ENCODE peak calls at places on chromosome 1, in five cellular contexts. M is retinal pigment epithelial cell, N is iris pigment epithelial cell, J is LoVo, L is head of caudate nucleus. O is an unnamed sample.

GRCh38 chr1:17875882-17876280 is 120.7 kb downstream of the ACTL8 start:
- DNase-seq in M (peak), N (peak), J (no peak), L (no peak), O (no peak)

GRCh38 chr1:203743101-203743501 is 21.9 kb upstream of the LAX1 start:
- DNase-seq in M (no peak), N (no peak), J (no peak), L (no peak), O (no peak)

GRCh38 chr1:36641776-36642175 is 159.1 kb upstream of the CSF3R start:
- DNase-seq in M (no peak), N (no peak), J (no peak), L (no peak), O (no peak)

GRCh38 chr1:94983343-94983742 is 56.4 kb upstream of the CNN3 start:
- DNase-seq in M (peak), N (peak), J (no peak), L (no peak), O (no peak)

GRCh38 chr1:50720457-50721053 is 239.5 kb downstream of the FAF1 start:
- DNase-seq in M (no peak), N (no peak), J (no peak), L (no peak), O (no peak)

GRCh38 chr1:219330669-219331068 is 157.0 kb downstream of the LYPLAL1 start:
- DNase-seq in M (no peak), N (no peak), J (no peak), L (no peak), O (no peak)

GRCh38 chr1:20997602-20998235 is 179.0 kb downstream of the EIF4G3 start:
- DNase-seq in M (no peak), N (no peak), J (no peak), L (no peak), O (no peak)

GRCh38 chr1:166811691-166812090 is 27.6 kb upstream of the POGK start:
- DNase-seq in M (peak), N (peak), J (no peak), L (no peak), O (no peak)

GRCh38 chr1:112143871-112144441 is 154.5 kb upstream of the KCND3 start:
- DNase-seq in M (no peak), N (no peak), J (no peak), L (no peak), O (no peak)

GRCh38 chr1:64062941-64063581 is 140.4 kb upstream of the UBE2U start:
- DNase-seq in M (no peak), N (peak), J (no peak), L (no peak), O (no peak)

GRCh38 chr1:46285730-46286477 is 17.5 kb downstream of the LRRC41 start:
- DNase-seq in M (no peak), N (no peak), J (no peak), L (no peak), O (no peak)

GRCh38 chr1:214928574-214928973 is 154.0 kb upstream of the KCNK2 start:
- DNase-seq in M (no peak), N (no peak), J (no peak), L (no peak), O (no peak)

GRCh38 chr1:100351095-100351884 is 1.0 kb upstream of the CDC14A start:
- DNase-seq in M (peak), N (peak), J (peak), L (peak), O (peak)

GRCh38 chr1:26259578-26259977 is 20.3 kb upstream of the SH3BGRL3 start:
- DNase-seq in M (no peak), N (peak), J (no peak), L (no peak), O (peak)

O was measured in HL-60.